ENCODE peak calls at places on chromosomes 12 and 14, in six cellular contexts. E is foreskin fibroblast; U is cardiac fibroblast; D is astrocyte of the spinal cord; S is endothelial cell of umbilical vein; J is CD4-positive, alpha-beta memory T cell. Q is an unnamed sample.

GRCh38 chr12:24475337-24475736 is 473.6 kb downstream of the BCAT1 start:
- DNase-seq in S (no peak), U (no peak), E (no peak), D (no peak), J (no peak), Q (no peak)

GRCh38 chr12:46342562-46343033 is 30.0 kb downstream of the SLC38A2 start:
- DNase-seq in S (peak; percentile 66), D (peak; percentile 50), U (peak; percentile 57), E (peak; percentile 57), J (peak; percentile 41), Q (peak; percentile 81)

GRCh38 chr14:79011091-79011919 is 841.1 kb downstream of the NRXN3 start:
- DNase-seq in J (no peak), U (peak; percentile 58), D (peak; percentile 81), S (peak; percentile 76), E (peak; percentile 81), Q (peak; percentile 95)

GRCh38 chr12:75611041-75611440 is 99.6 kb upstream of the KRR1 start:
- DNase-seq in E (no peak), S (no peak), J (no peak), D (no peak), U (no peak), Q (no peak)

GRCh38 chr14:102828201-102828600 is 51.0 kb downstream of the TRAF3 start:
- DNase-seq in D (no peak), J (no peak), U (no peak), S (no peak), E (no peak), Q (no peak)

GRCh38 chr12:47397664-47398281 is 308.1 kb downstream of the RPAP3 start:
- DNase-seq in D (peak; percentile 72), S (peak; percentile 55), J (peak; percentile 66), E (peak; percentile 79), U (peak; percentile 84), Q (peak; percentile 87)

GRCh38 chr12:70052931-70053497 is 190.2 kb upstream of the CNOT2 start:
- DNase-seq in J (no peak), D (peak; percentile 60), U (peak; percentile 92), S (peak; percentile 63), E (peak; percentile 93), Q (peak; percentile 90)

GRCh38 chr12:126480396-126480795 is 1415.2 kb downstream of the AACS start:
- DNase-seq in J (no peak), U (no peak), E (no peak), S (no peak), D (no peak), Q (no peak)

GRCh38 chr14:50835280-50835679 is 4.3 kb upstream of the NIN start:
- DNase-seq in J (peak; percentile 37), D (no peak), S (no peak), E (no peak), U (no peak), Q (peak; percentile 42)

GRCh38 chr12:108551556-108551955 is 9.4 kb downstream of the SART3 start:
- DNase-seq in J (no peak), S (no peak), D (peak; percentile 72), U (peak; percentile 55), E (peak; percentile 62), Q (no peak)

GRCh38 chr12:20497707-20498106 is 129.4 kb downstream of the PDE3A start:
- DNase-seq in E (no peak), S (no peak), D (no peak), J (no peak), U (no peak), Q (no peak)

GRCh38 chr12:47100146-47100545 is 20.4 kb upstream of the AMIGO2 start:
- DNase-seq in E (peak; percentile 52), J (no peak), D (peak; percentile 50), S (no peak), U (no peak), Q (no peak)

GRCh38 chr14:52876311-52876710 is 74.5 kb downstream of the FERMT2 start:
- DNase-seq in D (peak; percentile 61), E (peak; percentile 65), S (no peak), U (peak; percentile 73), J (no peak), Q (no peak)

GRCh38 chr14:36513012-36513420 is 7.0 kb downstream of the NKX2-1 start:
- DNase-seq in E (no peak), D (no peak), S (no peak), J (no peak), U (no peak), Q (no peak)

GRCh38 chr12:47068539-47068938 is 10.9 kb upstream of the PCED1B start:
- DNase-seq in S (no peak), E (no peak), J (no peak), U (no peak), D (peak; percentile 94), Q (no peak)

GRCh38 chr12:51335931-51336330 is 10.5 kb downstream of the CELA1 start:
- DNase-seq in S (no peak), U (no peak), J (no peak), E (no peak), D (no peak), Q (no peak)

GRCh38 chr14:95258156-95258555 is 61.6 kb downstream of the CLMN start:
- DNase-seq in E (no peak), D (no peak), J (no peak), U (no peak), S (no peak), Q (no peak)

GRCh38 chr12:58247633-58248032 is 306.3 kb downstream of the ATP23 start:
- DNase-seq in E (no peak), U (no peak), J (no peak), D (no peak), S (no peak), Q (no peak)

GRCh38 chr12:14995583-14996425 is 23.0 kb downstream of the PDE6H start:
- DNase-seq in E (peak; percentile 75), U (peak; percentile 87), S (peak; percentile 81), J (peak; percentile 74), D (peak; percentile 74), Q (peak; percentile 72)

GRCh38 chr12:96006727-96007126 is 10.6 kb upstream of the HAL start:
- DNase-seq in D (no peak), J (no peak), E (no peak), S (no peak), U (no peak), Q (no peak)

GRCh38 chr14:89309670-89310177 is 107.3 kb downstream of the FOXN3 start:
- DNase-seq in S (no peak), J (no peak), U (no peak), D (no peak), E (no peak), Q (no peak)

GRCh38 chr14:67963960-67964359 is 144.4 kb downstream of the RAD51B start:
- DNase-seq in J (no peak), E (no peak), D (no peak), U (no peak), S (no peak), Q (no peak)
- H3K4me3 ChIP-seq in J (no peak overlapping the region), E (no peak overlapping the region), D (no peak overlapping the region), U (no peak overlapping the region), S (no peak overlapping the region), Q (peak overlapping the region; percentile 4)

GRCh38 chr12:7059780-7060179 is 738 bp upstream of the C1S start:
- DNase-seq in D (no peak), S (no peak), J (no peak), U (no peak), E (no peak), Q (no peak)

GRCh38 chr12:7061596-7061995 is 1.1 kb downstream of the C1S start:
- DNase-seq in S (no peak), E (no peak), J (no peak), D (no peak), U (no peak), Q (no peak)

GRCh38 chr12:7060353-7060954 is at the start of gene C1S:
- DNase-seq in U (peak; percentile 99), J (no peak), S (peak; percentile 51), E (peak; percentile 98), D (peak; percentile 88), Q (peak; percentile 92)

GRCh38 chr12:7058850-7059249 is 1.7 kb upstream of the C1S start:
- DNase-seq in U (no peak), D (no peak), S (no peak), J (no peak), E (no peak), Q (no peak)

DNA sequence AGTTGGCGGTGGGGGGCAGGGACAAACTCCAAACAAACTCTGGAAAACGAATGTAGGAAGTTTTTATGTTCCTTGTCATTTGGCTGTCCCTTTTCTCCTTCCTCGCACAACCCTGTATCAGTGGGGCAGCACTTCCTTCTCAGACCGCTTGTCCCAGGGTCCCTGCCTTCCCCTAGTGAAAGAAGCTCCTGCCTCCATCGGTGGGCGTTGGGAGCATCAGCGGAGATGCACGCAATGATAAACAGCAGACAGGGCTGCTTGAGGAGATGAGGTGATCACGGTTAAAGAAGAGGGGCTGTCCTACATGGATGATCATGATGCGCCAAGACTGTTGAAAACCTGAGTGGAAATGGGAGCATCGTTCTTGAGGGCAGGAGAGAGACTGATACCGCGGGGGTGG is 620 bp downstream of the C1S start:
- DNase-seq in E (peak; percentile 22), S (no peak), J (no peak), D (no peak), U (no peak), Q (no peak)
- H3K4me3 ChIP-seq in E (peak overlapping the region; percentile 47), S (no peak overlapping the region), J (no peak overlapping the region), D (no peak overlapping the region), U (peak overlapping the region; percentile 52), Q (no peak overlapping the region)

GRCh38 chr14:64541261-64541970 is 875 bp downstream of the HSPA2 start:
- DNase-seq in D (no peak), U (no peak), S (peak; percentile 29), E (no peak), J (peak; percentile 17), Q (no peak)
- H3K4me3 ChIP-seq in D (peak overlapping the region; percentile 34), U (no peak overlapping the region), S (no peak overlapping the region), E (peak overlapping the region; percentile 62), J (peak overlapping the region; percentile 86), Q (peak overlapping the region; percentile 48)

GRCh38 chr14:70398706-70399431 is 18.0 kb downstream of the SYNJ2BP start:
- DNase-seq in U (no peak), S (no peak), D (no peak), E (no peak), J (no peak), Q (no peak)
- H3K4me3 ChIP-seq in U (no peak overlapping the region), S (no peak overlapping the region), D (no peak overlapping the region), E (no peak overlapping the region), J (no peak overlapping the region), Q (no peak overlapping the region)